ENCODE peak calls at places on chromosomes 13 and 19, in nine cellular contexts. D is gastrocnemius medialis, J is upper lobe of left lung, U is body of pancreas, X is IMR-90, Y is right lobe of liver, Q is A549, K is K562, V is HepG2. R is an unnamed sample.

GRCh38 chr13:114143806-114144605 is 11.6 kb upstream of the RASA3 start:
- ATAC-seq in K (peak; percentile 93), X (peak; percentile 44), J (peak; percentile 12), D (no peak), Y (no peak), V (peak; percentile 100), Q (peak; percentile 99), U (peak; percentile 57), R (no peak)

GRCh38 chr19:29170554-29170953 is 42.4 kb downstream of the UQCRFS1 start:
- ATAC-seq in Q (no peak), Y (no peak), X (no peak), U (no peak), D (no peak), J (no peak), K (no peak), V (no peak), R (no peak)

GRCh38 chr19:31350693-31351211 is 1.5 kb upstream of the TSHZ3 start:
- ATAC-seq in K (peak; percentile 81), V (peak; percentile 63), U (peak; percentile 73), J (no peak), Y (peak; percentile 50), D (peak; percentile 63), Q (peak; percentile 24), X (peak; percentile 19), R (peak; percentile 64)

GRCh38 chr19:46611791-46612190 is 10.7 kb downstream of the CALM3 start:
- ATAC-seq in Q (no peak), D (no peak), U (no peak), Y (no peak), X (no peak), V (no peak), J (no peak), K (no peak), R (no peak)

GRCh38 chr13:74103970-74104555 is 30.1 kb downstream of the KLF12 start:
- ATAC-seq in U (no peak), Q (no peak), Y (peak; percentile 78), K (no peak), X (peak; percentile 27), D (no peak), J (no peak), V (no peak), R (no peak)

GRCh38 chr13:24152292-24153214 is 8.0 kb upstream of the SPATA13 start:
- ATAC-seq in Y (peak; percentile 23), Q (no peak), D (no peak), J (no peak), U (no peak), K (no peak), V (peak; percentile 41), X (no peak), R (no peak)

GRCh38 chr19:32631381-32631780 is 43.6 kb downstream of the ANKRD27 start:
- ATAC-seq in U (no peak), K (no peak), V (no peak), X (no peak), Q (peak; percentile 13), J (no peak), D (no peak), Y (no peak), R (no peak)

GRCh38 chr19:5046339-5047039 is 77.6 kb downstream of the KDM4B start:
- ATAC-seq in Y (no peak), U (peak; percentile 68), X (peak; percentile 38), V (peak; percentile 79), Q (peak; percentile 55), J (peak; percentile 70), D (peak; percentile 67), K (no peak), R (no peak)

GRCh38 chr13:71659427-71659826 is 207.6 kb downstream of the DACH1 start:
- ATAC-seq in U (no peak), Q (no peak), D (no peak), Y (no peak), J (no peak), V (no peak), X (no peak), K (no peak), R (no peak)

GRCh38 chr19:39497850-39498261 is 891 bp upstream of the DLL3 start:
- ATAC-seq in D (no peak), K (peak; percentile 88), X (peak; percentile 77), J (no peak), U (peak; percentile 53), Q (peak; percentile 74), V (peak; percentile 79), Y (peak; percentile 81), R (no peak)

GRCh38 chr19:35451278-35452096 is 3.4 kb downstream of the FFAR2 start:
- ATAC-seq in D (no peak), Q (no peak), Y (no peak), K (no peak), V (no peak), X (no peak), J (no peak), U (no peak), R (no peak)

GRCh38 chr13:25971499-25972145 is 80.2 kb downstream of the SHISA2 start:
- ATAC-seq in Q (no peak), U (no peak), V (no peak), D (no peak), Y (peak; percentile 36), K (no peak), J (no peak), X (no peak), R (no peak)

GRCh38 chr13:98535501-98536357 is 41.2 kb downstream of the STK24 start:
- ATAC-seq in K (no peak), J (no peak), D (peak; percentile 60), Y (peak; percentile 70), V (peak; percentile 66), U (peak; percentile 47), X (peak; percentile 35), Q (peak; percentile 20), R (no peak)

GRCh38 chr19:46919324-46919723 is 58.5 kb downstream of the ARHGAP35 start:
- ATAC-seq in Y (no peak), K (no peak), X (peak; percentile 71), J (no peak), D (no peak), Q (no peak), U (no peak), V (no peak), R (no peak)

GRCh38 chr19:18292460-18292809 is 11.0 kb upstream of the JUND start:
- ATAC-seq in X (no peak), D (peak; percentile 26), J (no peak), Q (no peak), V (peak; percentile 22), U (peak; percentile 36), Y (peak; percentile 14), K (no peak), R (no peak)

GRCh38 chr13:102609696-102610095 is 12.9 kb downstream of the TPP2 start:
- ATAC-seq in X (no peak), Q (no peak), V (no peak), U (no peak), K (no peak), Y (no peak), J (no peak), D (no peak), R (no peak)

GRCh38 chr13:50123515-50123861 is 108.2 kb downstream of the KCNRG start:
- ATAC-seq in D (peak; percentile 0), V (no peak), X (no peak), Q (no peak), U (no peak), J (no peak), Y (no peak), K (no peak), R (no peak)

GRCh38 chr13:42893346-42893745 is 98.7 kb downstream of the EPSTI1 start:
- ATAC-seq in U (no peak), K (no peak), J (no peak), Y (peak; percentile 21), V (no peak), X (no peak), D (peak; percentile 56), Q (no peak), R (no peak)

GRCh38 chr13:44726777-44727176 is 150.6 kb upstream of the TSC22D1 start:
- ATAC-seq in Y (no peak), U (no peak), J (no peak), Q (no peak), V (no peak), X (no peak), K (no peak), D (no peak), R (no peak)

DNA sequence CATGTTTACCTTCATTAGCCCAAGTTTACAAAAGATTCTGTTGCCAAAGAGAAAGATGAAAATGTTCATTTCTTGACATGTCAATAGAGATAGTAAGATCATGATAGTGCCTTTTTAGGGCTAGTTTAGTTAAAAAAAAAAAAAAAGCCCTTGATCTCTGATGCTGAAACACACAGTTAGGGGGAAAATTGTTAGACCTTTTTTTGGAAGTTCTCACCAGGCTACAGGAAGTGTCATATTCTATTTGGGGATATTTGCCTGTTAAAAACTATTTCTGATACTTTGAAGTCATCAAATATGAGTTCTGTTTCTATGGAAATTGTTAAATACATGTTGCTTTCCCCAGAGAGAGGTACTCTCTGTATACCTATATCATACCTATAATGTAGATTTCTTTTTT is 21.6 kb downstream of the SLAIN1 start:
- ATAC-seq in X (no peak), V (no peak), U (no peak), Q (no peak), D (no peak), Y (no peak), J (no peak), K (no peak), R (no peak)
- TF ChIP-seq POLR2A in X (no peak), V (no peak), U (no peak), Q (no peak), D (no peak), Y (no peak), J (no peak), K (no peak), R (no peak)

GRCh38 chr19:14368011-14368513 is 13.2 kb upstream of the ADGRE5 start:
- ATAC-seq in J (no peak), Q (no peak), K (no peak), V (no peak), X (no peak), Y (no peak), D (no peak), U (no peak), R (no peak)
- H3K4me1 ChIP-seq in J (peaks cover 59% of the 10 kb centered on the region), Q (peaks cover 3% of the 10 kb centered on the region), K (peaks cover 38% of the 10 kb centered on the region), V (peaks cover 35% of the 10 kb centered on the region), X (peaks cover 10% of the 10 kb centered on the region), Y (no peaks in the 10 kb centered on the region), D (peaks cover 5% of the 10 kb centered on the region), U (peaks cover 8% of the 10 kb centered on the region), R (peaks cover 65% of the 10 kb centered on the region)

DNA sequence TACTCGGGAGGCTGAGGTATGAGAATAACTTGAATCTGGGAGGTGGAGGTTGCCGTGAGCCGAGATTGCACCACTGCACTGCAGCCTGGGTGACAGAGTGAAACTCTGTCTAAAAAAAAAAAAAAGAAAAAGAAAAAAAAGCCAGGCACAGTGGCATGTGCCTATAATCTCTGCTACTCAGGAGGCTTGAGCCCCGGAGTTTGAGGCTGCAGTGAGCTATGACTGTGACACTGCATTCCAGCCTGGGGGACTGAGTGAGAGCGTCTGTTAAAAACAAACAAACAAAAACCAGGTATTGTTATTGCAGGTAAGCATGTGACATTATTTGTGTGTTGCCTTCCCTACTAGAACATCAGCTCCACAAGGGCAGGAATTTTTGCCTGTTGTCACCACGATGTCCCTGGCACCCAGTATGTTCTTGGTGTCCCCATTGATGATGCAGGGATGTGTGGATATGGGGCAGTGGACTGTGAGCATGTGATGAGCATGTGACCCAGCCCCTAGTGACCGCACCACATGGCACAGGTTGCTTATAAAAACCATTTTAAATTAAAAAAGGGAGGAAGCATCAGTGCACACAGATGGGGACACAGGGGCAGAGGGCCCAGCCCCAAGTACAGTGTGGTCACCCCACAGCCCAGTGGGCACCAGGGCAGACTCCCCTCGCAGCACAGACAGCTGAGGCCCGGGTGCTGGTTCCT is 1.6 kb upstream of the KANK2 start:
- ATAC-seq in U (no peak), D (no peak), J (no peak), Y (no peak), K (no peak), V (no peak), Q (no peak), X (no peak), R (no peak)
- H3K27ac ChIP-seq in U (peak overlapping the region; percentile 86), D (peak overlapping the region; percentile 83), J (peak overlapping the region; percentile 87), Y (peak overlapping the region; percentile 72), K (peak overlapping the region; percentile 17), V (no peak overlapping the region), Q (peak overlapping the region; percentile 92), X (no peak overlapping the region), R (peak overlapping the region; percentile 99)

GRCh38 chr13:60162096-60162495 is 1.6 kb downstream of the DIAPH3 start:
- ATAC-seq in K (no peak), Y (no peak), V (no peak), Q (no peak), J (no peak), U (no peak), D (no peak), X (no peak), R (no peak)
- TF ChIP-seq POLR2A in K (no peak), Y (no peak), V (no peak), Q (no peak), J (no peak), U (no peak), D (no peak), X (no peak), R (no peak)